ENCODE peak calls at places on chromosomes 4 and X, in seven cellular contexts. One of them, this sample, is unnamed.

GRCh38 chrX:10288400-10288799 is 131.6 kb downstream of the CLCN4 start:
- DNase-seq in activated CD4-positive, alpha-beta T cell treated with anti-CD3 and anti-CD28 coated beads, Interleukin-2, amount 10 ng/mL, durations not matched to agents 7 days and 5 days: no peak
- DNase-seq in stimulated activated CD4-positive, alpha-beta T cell treated with anti-CD3 and anti-CD28 coated beads, Interleukin-12 subunit alpha, Interleukin-12 subunit beta, amount 100 ng/mL, for 48 hours: no peak
- DNase-seq in A549: no peak
- DNase-seq in cardiac muscle cell: no peak
- DNase-seq in PC-9: peak
- DNase-seq in NCI-H2081: no peak
- DNase-seq in this sample: no peak

GRCh38 chr4:81844717-81845116 is 373.0 kb upstream of the RASGEF1B start:
- DNase-seq in activated CD4-positive, alpha-beta T cell treated with anti-CD3 and anti-CD28 coated beads, Interleukin-2, amount 10 ng/mL, durations not matched to agents 7 days and 5 days: peak
- DNase-seq in stimulated activated CD4-positive, alpha-beta T cell treated with anti-CD3 and anti-CD28 coated beads, Interleukin-12 subunit alpha, Interleukin-12 subunit beta, amount 100 ng/mL, for 48 hours: peak
- DNase-seq in A549: peak
- DNase-seq in cardiac muscle cell: peak
- DNase-seq in PC-9: peak
- DNase-seq in NCI-H2081: peak
- DNase-seq in this sample: peak

GRCh38 chr4:161132715-161133425 is 1030.9 kb downstream of the FSTL5 start:
- DNase-seq in activated CD4-positive, alpha-beta T cell treated with anti-CD3 and anti-CD28 coated beads, Interleukin-2, amount 10 ng/mL, durations not matched to agents 7 days and 5 days: no peak
- DNase-seq in stimulated activated CD4-positive, alpha-beta T cell treated with anti-CD3 and anti-CD28 coated beads, Interleukin-12 subunit alpha, Interleukin-12 subunit beta, amount 100 ng/mL, for 48 hours: no peak
- DNase-seq in A549: no peak
- DNase-seq in cardiac muscle cell: no peak
- DNase-seq in PC-9: no peak
- DNase-seq in NCI-H2081: no peak
- DNase-seq in this sample: no peak

GRCh38 chrX:17685026-17685425 is 52.3 kb upstream of the SCML1 start:
- DNase-seq in activated CD4-positive, alpha-beta T cell treated with anti-CD3 and anti-CD28 coated beads, Interleukin-2, amount 10 ng/mL, durations not matched to agents 7 days and 5 days: no peak
- DNase-seq in stimulated activated CD4-positive, alpha-beta T cell treated with anti-CD3 and anti-CD28 coated beads, Interleukin-12 subunit alpha, Interleukin-12 subunit beta, amount 100 ng/mL, for 48 hours: no peak
- DNase-seq in A549: no peak
- DNase-seq in cardiac muscle cell: no peak
- DNase-seq in PC-9: no peak
- DNase-seq in NCI-H2081: no peak
- DNase-seq in this sample: peak

GRCh38 chr4:138035781-138036258 is 206.3 kb downstream of the SLC7A11 start:
- DNase-seq in activated CD4-positive, alpha-beta T cell treated with anti-CD3 and anti-CD28 coated beads, Interleukin-2, amount 10 ng/mL, durations not matched to agents 7 days and 5 days: no peak
- DNase-seq in stimulated activated CD4-positive, alpha-beta T cell treated with anti-CD3 and anti-CD28 coated beads, Interleukin-12 subunit alpha, Interleukin-12 subunit beta, amount 100 ng/mL, for 48 hours: no peak
- DNase-seq in A549: peak
- DNase-seq in cardiac muscle cell: peak
- DNase-seq in PC-9: no peak
- DNase-seq in NCI-H2081: peak
- DNase-seq in this sample: peak

GRCh38 chrX:100662153-100662552 is 18.2 kb downstream of the SRPX2 start:
- DNase-seq in activated CD4-positive, alpha-beta T cell treated with anti-CD3 and anti-CD28 coated beads, Interleukin-2, amount 10 ng/mL, durations not matched to agents 7 days and 5 days: no peak
- DNase-seq in stimulated activated CD4-positive, alpha-beta T cell treated with anti-CD3 and anti-CD28 coated beads, Interleukin-12 subunit alpha, Interleukin-12 subunit beta, amount 100 ng/mL, for 48 hours: no peak
- DNase-seq in A549: no peak
- DNase-seq in cardiac muscle cell: no peak
- DNase-seq in PC-9: no peak
- DNase-seq in NCI-H2081: no peak
- DNase-seq in this sample: no peak

GRCh38 chrX:10566726-10567097 is 53.7 kb downstream of the MID1 start:
- DNase-seq in activated CD4-positive, alpha-beta T cell treated with anti-CD3 and anti-CD28 coated beads, Interleukin-2, amount 10 ng/mL, durations not matched to agents 7 days and 5 days: no peak
- DNase-seq in stimulated activated CD4-positive, alpha-beta T cell treated with anti-CD3 and anti-CD28 coated beads, Interleukin-12 subunit alpha, Interleukin-12 subunit beta, amount 100 ng/mL, for 48 hours: no peak
- DNase-seq in A549: no peak
- DNase-seq in cardiac muscle cell: no peak
- DNase-seq in PC-9: no peak
- DNase-seq in NCI-H2081: no peak
- DNase-seq in this sample: no peak

GRCh38 chrX:110188701-110189558 is 129.0 kb downstream of the AMMECR1 start:
- DNase-seq in activated CD4-positive, alpha-beta T cell treated with anti-CD3 and anti-CD28 coated beads, Interleukin-2, amount 10 ng/mL, durations not matched to agents 7 days and 5 days: no peak
- DNase-seq in stimulated activated CD4-positive, alpha-beta T cell treated with anti-CD3 and anti-CD28 coated beads, Interleukin-12 subunit alpha, Interleukin-12 subunit beta, amount 100 ng/mL, for 48 hours: no peak
- DNase-seq in A549: no peak
- DNase-seq in cardiac muscle cell: no peak
- DNase-seq in PC-9: no peak
- DNase-seq in NCI-H2081: no peak
- DNase-seq in this sample: peak

GRCh38 chr4:54232151-54232688 is 3.1 kb downstream of the PDGFRA start:
- DNase-seq in activated CD4-positive, alpha-beta T cell treated with anti-CD3 and anti-CD28 coated beads, Interleukin-2, amount 10 ng/mL, durations not matched to agents 7 days and 5 days: no peak
- DNase-seq in stimulated activated CD4-positive, alpha-beta T cell treated with anti-CD3 and anti-CD28 coated beads, Interleukin-12 subunit alpha, Interleukin-12 subunit beta, amount 100 ng/mL, for 48 hours: no peak
- DNase-seq in A549: no peak
- DNase-seq in cardiac muscle cell: peak
- DNase-seq in PC-9: no peak
- DNase-seq in NCI-H2081: no peak
- DNase-seq in this sample: no peak

GRCh38 chrX:17038277-17038676 is 91.8 kb downstream of the REPS2 start:
- DNase-seq in activated CD4-positive, alpha-beta T cell treated with anti-CD3 and anti-CD28 coated beads, Interleukin-2, amount 10 ng/mL, durations not matched to agents 7 days and 5 days: no peak
- DNase-seq in stimulated activated CD4-positive, alpha-beta T cell treated with anti-CD3 and anti-CD28 coated beads, Interleukin-12 subunit alpha, Interleukin-12 subunit beta, amount 100 ng/mL, for 48 hours: no peak
- DNase-seq in A549: no peak
- DNase-seq in cardiac muscle cell: peak
- DNase-seq in PC-9: no peak
- DNase-seq in NCI-H2081: no peak
- DNase-seq in this sample: no peak

GRCh38 chr4:26590639-26591038 is 6.8 kb downstream of the TBC1D19 start:
- DNase-seq in activated CD4-positive, alpha-beta T cell treated with anti-CD3 and anti-CD28 coated beads, Interleukin-2, amount 10 ng/mL, durations not matched to agents 7 days and 5 days: no peak
- DNase-seq in stimulated activated CD4-positive, alpha-beta T cell treated with anti-CD3 and anti-CD28 coated beads, Interleukin-12 subunit alpha, Interleukin-12 subunit beta, amount 100 ng/mL, for 48 hours: no peak
- DNase-seq in A549: no peak
- DNase-seq in cardiac muscle cell: no peak
- DNase-seq in PC-9: peak
- DNase-seq in NCI-H2081: no peak
- DNase-seq in this sample: no peak

GRCh38 chrX:47915886-47916493 is 79.3 kb downstream of the ZNF81 start:
- DNase-seq in activated CD4-positive, alpha-beta T cell treated with anti-CD3 and anti-CD28 coated beads, Interleukin-2, amount 10 ng/mL, durations not matched to agents 7 days and 5 days: no peak
- DNase-seq in stimulated activated CD4-positive, alpha-beta T cell treated with anti-CD3 and anti-CD28 coated beads, Interleukin-12 subunit alpha, Interleukin-12 subunit beta, amount 100 ng/mL, for 48 hours: no peak
- DNase-seq in A549: no peak
- DNase-seq in cardiac muscle cell: no peak
- DNase-seq in PC-9: no peak
- DNase-seq in NCI-H2081: no peak
- DNase-seq in this sample: no peak

GRCh38 chr4:1244978-1245471 is 3.9 kb downstream of the CTBP1 start:
- DNase-seq in activated CD4-positive, alpha-beta T cell treated with anti-CD3 and anti-CD28 coated beads, Interleukin-2, amount 10 ng/mL, durations not matched to agents 7 days and 5 days: no peak
- DNase-seq in stimulated activated CD4-positive, alpha-beta T cell treated with anti-CD3 and anti-CD28 coated beads, Interleukin-12 subunit alpha, Interleukin-12 subunit beta, amount 100 ng/mL, for 48 hours: no peak
- DNase-seq in A549: no peak
- DNase-seq in cardiac muscle cell: no peak
- DNase-seq in PC-9: no peak
- DNase-seq in NCI-H2081: no peak
- DNase-seq in this sample: peak

GRCh38 chr4:79621061-79621460 is 213.0 kb upstream of the GK2 start:
- DNase-seq in activated CD4-positive, alpha-beta T cell treated with anti-CD3 and anti-CD28 coated beads, Interleukin-2, amount 10 ng/mL, durations not matched to agents 7 days and 5 days: no peak
- DNase-seq in stimulated activated CD4-positive, alpha-beta T cell treated with anti-CD3 and anti-CD28 coated beads, Interleukin-12 subunit alpha, Interleukin-12 subunit beta, amount 100 ng/mL, for 48 hours: no peak
- DNase-seq in A549: no peak
- DNase-seq in cardiac muscle cell: no peak
- DNase-seq in PC-9: no peak
- DNase-seq in NCI-H2081: no peak
- DNase-seq in this sample: no peak

GRCh38 chr4:177557416-177557815 is 115.2 kb upstream of the AGA start:
- DNase-seq in activated CD4-positive, alpha-beta T cell treated with anti-CD3 and anti-CD28 coated beads, Interleukin-2, amount 10 ng/mL, durations not matched to agents 7 days and 5 days: no peak
- DNase-seq in stimulated activated CD4-positive, alpha-beta T cell treated with anti-CD3 and anti-CD28 coated beads, Interleukin-12 subunit alpha, Interleukin-12 subunit beta, amount 100 ng/mL, for 48 hours: no peak
- DNase-seq in A549: no peak
- DNase-seq in cardiac muscle cell: no peak
- DNase-seq in PC-9: no peak
- DNase-seq in NCI-H2081: no peak
- DNase-seq in this sample: no peak

GRCh38 chr4:10104211-10104990 is 12.2 kb downstream of the WDR1 start:
- DNase-seq in activated CD4-positive, alpha-beta T cell treated with anti-CD3 and anti-CD28 coated beads, Interleukin-2, amount 10 ng/mL, durations not matched to agents 7 days and 5 days: no peak
- DNase-seq in stimulated activated CD4-positive, alpha-beta T cell treated with anti-CD3 and anti-CD28 coated beads, Interleukin-12 subunit alpha, Interleukin-12 subunit beta, amount 100 ng/mL, for 48 hours: no peak
- DNase-seq in A549: no peak
- DNase-seq in cardiac muscle cell: no peak
- DNase-seq in PC-9: no peak
- DNase-seq in NCI-H2081: no peak
- DNase-seq in this sample: no peak

GRCh38 chrX:9677098-9677739 is 88.4 kb downstream of the GPR143 start:
- DNase-seq in activated CD4-positive, alpha-beta T cell treated with anti-CD3 and anti-CD28 coated beads, Interleukin-2, amount 10 ng/mL, durations not matched to agents 7 days and 5 days: peak
- DNase-seq in stimulated activated CD4-positive, alpha-beta T cell treated with anti-CD3 and anti-CD28 coated beads, Interleukin-12 subunit alpha, Interleukin-12 subunit beta, amount 100 ng/mL, for 48 hours: peak
- DNase-seq in A549: no peak
- DNase-seq in cardiac muscle cell: no peak
- DNase-seq in PC-9: no peak
- DNase-seq in NCI-H2081: peak
- DNase-seq in this sample: no peak

GRCh38 chrX:19028560-19028959 is 44.6 kb upstream of the PHKA2 start:
- DNase-seq in activated CD4-positive, alpha-beta T cell treated with anti-CD3 and anti-CD28 coated beads, Interleukin-2, amount 10 ng/mL, durations not matched to agents 7 days and 5 days: no peak
- DNase-seq in stimulated activated CD4-positive, alpha-beta T cell treated with anti-CD3 and anti-CD28 coated beads, Interleukin-12 subunit alpha, Interleukin-12 subunit beta, amount 100 ng/mL, for 48 hours: no peak
- DNase-seq in A549: no peak
- DNase-seq in cardiac muscle cell: no peak
- DNase-seq in PC-9: no peak
- DNase-seq in NCI-H2081: no peak
- DNase-seq in this sample: no peak

GRCh38 chrX:80876877-80877276 is 67.2 kb upstream of the BRWD3 start:
- DNase-seq in activated CD4-positive, alpha-beta T cell treated with anti-CD3 and anti-CD28 coated beads, Interleukin-2, amount 10 ng/mL, durations not matched to agents 7 days and 5 days: no peak
- DNase-seq in stimulated activated CD4-positive, alpha-beta T cell treated with anti-CD3 and anti-CD28 coated beads, Interleukin-12 subunit alpha, Interleukin-12 subunit beta, amount 100 ng/mL, for 48 hours: no peak
- DNase-seq in A549: peak
- DNase-seq in cardiac muscle cell: peak
- DNase-seq in PC-9: no peak
- DNase-seq in NCI-H2081: peak
- DNase-seq in this sample: no peak

GRCh38 chrX:9788908-9789307 is 2.7 kb downstream of the SHROOM2 start:
- DNase-seq in activated CD4-positive, alpha-beta T cell treated with anti-CD3 and anti-CD28 coated beads, Interleukin-2, amount 10 ng/mL, durations not matched to agents 7 days and 5 days: no peak
- DNase-seq in stimulated activated CD4-positive, alpha-beta T cell treated with anti-CD3 and anti-CD28 coated beads, Interleukin-12 subunit alpha, Interleukin-12 subunit beta, amount 100 ng/mL, for 48 hours: no peak
- DNase-seq in A549: no peak
- DNase-seq in cardiac muscle cell: no peak
- DNase-seq in PC-9: peak
- DNase-seq in NCI-H2081: peak
- DNase-seq in this sample: no peak